ENCODE peak calls at places on chromosome 19, in six cellular contexts. A is GM13977; M is stomach; K is breast epithelium; Q is activated CD8-positive, alpha-beta T cell treated with anti-CD3 and anti-CD28 coated beads for 36 hours; I is lower lobe of right lung. B is an unnamed sample.

GRCh38 chr19:41218615-41219507 is at the start of gene AXL:
- DNase-seq in A (no peak), M (peak), K (peak), Q (no peak), I (peak), B (no peak)

GRCh38 chr19:18865973-18866799 is 29.8 kb downstream of the CERS1 start:
- DNase-seq in A (peak), M (peak), K (no peak), Q (peak), I (peak), B (peak)

GRCh38 chr19:43777163-43777700 is 3.5 kb downstream of the KCNN4 start:
- DNase-seq in A (peak), M (no peak), K (no peak), Q (peak), I (no peak), B (peak)

GRCh38 chr19:36113895-36114762 is 546 bp downstream of the POLR2I start:
- DNase-seq in A (no peak), M (peak), K (no peak), Q (peak), I (no peak), B (peak)

GRCh38 chr19:57655443-57655842 is 13.3 kb upstream of the ZSCAN4 start:
- DNase-seq in A (no peak), M (no peak), K (no peak), Q (no peak), I (no peak), B (no peak)

GRCh38 chr19:46728693-46729339 is 11.9 kb upstream of the PRKD2 start:
- DNase-seq in A (peak), M (peak), K (no peak), Q (peak), I (peak), B (peak)

GRCh38 chr19:29375429-29376093 is 150.2 kb upstream of the VSTM2B start:
- DNase-seq in A (no peak), M (peak), K (no peak), Q (no peak), I (peak), B (no peak)

GRCh38 chr19:55172741-55173140 is 6.3 kb upstream of the DNAAF3 start:
- DNase-seq in A (no peak), M (no peak), K (no peak), Q (no peak), I (no peak), B (no peak)

GRCh38 chr19:18253716-18254115 is 20.5 kb downstream of the IQCN start:
- DNase-seq in A (no peak), M (peak), K (no peak), Q (no peak), I (peak), B (no peak)

GRCh38 chr19:49106648-49107135 is 7.5 kb upstream of the LIN7B start:
- DNase-seq in A (no peak), M (peak), K (no peak), Q (peak), I (peak), B (peak)

GRCh38 chr19:53945441-53945840 is 17.3 kb upstream of the CACNG8 start:
- DNase-seq in A (no peak), M (no peak), K (no peak), Q (no peak), I (no peak), B (no peak)

DNA sequence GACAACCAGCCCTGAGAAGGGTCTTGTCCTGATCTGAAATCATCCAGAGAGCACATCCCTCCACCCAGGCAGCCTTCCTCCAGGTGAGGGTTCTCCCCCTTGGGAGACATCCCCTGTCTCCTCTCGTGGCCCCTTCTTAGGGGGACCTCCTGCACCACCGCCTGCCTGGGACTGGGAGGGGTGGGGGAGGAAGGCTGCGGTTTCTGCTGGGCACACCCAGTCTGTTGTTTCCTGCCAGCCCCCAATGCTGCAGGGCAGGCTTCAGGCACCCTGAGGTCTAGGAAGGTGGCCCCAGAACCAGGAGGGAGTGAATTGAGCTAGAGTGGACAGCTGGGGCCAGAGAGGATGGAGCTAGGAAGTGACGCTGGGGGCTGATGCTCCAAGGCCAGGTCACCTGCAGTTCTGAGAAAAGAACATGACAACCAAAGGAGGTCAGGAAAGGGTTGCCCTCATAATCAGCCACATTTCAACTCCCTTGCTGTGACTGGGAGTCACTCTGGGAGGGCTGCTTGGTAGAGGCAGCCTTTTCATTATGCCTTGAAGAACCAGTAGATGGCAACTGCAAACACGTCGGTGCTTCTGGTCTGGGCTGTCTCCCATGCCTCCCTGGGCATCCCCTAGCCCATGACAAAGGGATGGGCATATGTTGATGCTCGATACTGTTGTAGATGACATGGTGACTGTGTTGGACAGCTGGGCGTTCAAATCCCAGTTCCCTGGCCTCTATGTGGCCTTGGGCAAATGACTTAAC is 1.4 kb downstream of the ARHGEF18 start:
- DNase-seq in A (peak), M (no peak), K (no peak), Q (peak), I (no peak), B (peak)
- TF ChIP-seq CTCF in A (no peak), M (no peak), K (no peak), Q (no peak), I (no peak), B (no peak)

GRCh38 chr19:2579678-2580280 is 103.9 kb downstream of the GADD45B start:
- DNase-seq in A (no peak), M (no peak), K (no peak), Q (no peak), I (no peak), B (no peak)
- TF ChIP-seq CTCF in A (no peak), M (no peak), K (no peak), Q (peak), I (no peak), B (no peak)

GRCh38 chr19:4504874-4505569 is 13.3 kb downstream of the PLIN4 start:
- DNase-seq in A (no peak), M (no peak), K (no peak), Q (no peak), I (no peak), B (no peak)

GRCh38 chr19:4505570-4506448 is 12.5 kb downstream of the PLIN4 start:
- DNase-seq in A (no peak), M (no peak), K (no peak), Q (no peak), I (no peak), B (no peak)

GRCh38 chr19:4507150-4507452 is 11.2 kb downstream of the PLIN4 start:
- DNase-seq in A (no peak), M (no peak), K (no peak), Q (no peak), I (no peak), B (no peak)

GRCh38 chr19:4507804-4508203 is 10.5 kb downstream of the PLIN4 start:
- DNase-seq in A (no peak), M (no peak), K (no peak), Q (no peak), I (no peak), B (no peak)

DNA sequence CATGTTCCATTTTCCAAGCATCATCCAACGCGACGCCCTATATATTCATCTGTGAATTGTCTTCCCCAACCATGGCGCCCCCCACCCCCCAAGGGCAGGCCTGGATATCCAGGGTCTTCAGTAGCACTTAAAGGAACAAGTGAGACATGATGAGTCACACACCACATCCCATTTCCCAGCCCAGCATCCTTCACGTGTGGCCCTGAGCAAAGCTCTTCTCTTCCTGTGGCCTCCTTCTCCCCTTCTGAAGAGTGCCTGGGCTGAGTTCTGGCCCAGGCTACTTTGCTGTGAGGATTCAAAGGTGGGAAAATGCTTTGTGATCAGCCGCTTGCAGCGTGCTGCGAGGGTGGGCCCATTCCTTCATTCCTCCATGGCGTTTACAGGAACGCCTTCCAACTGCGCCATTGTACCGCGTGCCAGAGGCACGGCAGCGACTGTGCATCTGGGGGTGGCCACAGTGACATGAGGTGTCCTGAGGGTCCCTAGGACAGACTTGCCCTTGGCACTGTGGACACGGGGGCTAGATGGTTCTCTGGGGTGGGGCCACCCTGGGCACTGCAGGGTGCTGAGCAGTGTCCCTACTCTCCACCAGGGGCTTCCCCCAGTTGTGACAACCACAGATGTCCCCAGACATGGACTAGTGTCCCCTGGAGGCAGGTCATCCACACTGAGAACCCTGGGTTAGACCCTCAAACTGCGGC is 11.7 kb downstream of the PLIN4 start:
- DNase-seq in A (no peak), M (no peak), K (no peak), Q (peak), I (no peak), B (no peak)
- TF ChIP-seq CTCF in A (no peak), M (no peak), K (no peak), Q (no peak), I (no peak), B (no peak)

DNA sequence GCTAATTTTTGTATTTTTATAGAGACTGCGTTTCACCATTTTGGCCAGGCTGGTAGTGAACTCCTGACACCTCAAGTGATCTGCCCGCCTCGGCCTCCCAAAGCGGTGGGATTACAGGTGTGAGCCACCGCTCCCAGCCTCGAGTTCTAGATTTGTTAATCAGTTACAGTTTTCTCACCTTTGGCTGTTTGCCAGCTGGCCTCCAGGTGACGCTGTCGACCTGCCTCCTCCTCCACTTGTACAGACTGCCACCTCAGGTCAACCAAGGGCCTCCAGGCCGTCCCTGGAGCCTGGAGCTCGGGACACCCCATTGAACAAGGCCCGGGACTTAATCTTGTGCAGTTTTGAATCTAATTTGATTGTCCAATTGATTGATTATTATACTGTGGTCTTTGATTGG is 45.5 kb downstream of the IER2 start:
- DNase-seq in A (peak), M (peak), K (no peak), Q (peak), I (peak), B (peak)
- TF ChIP-seq CTCF in A (peak), M (no peak), K (no peak), Q (peak), I (peak), B (peak)

GRCh38 chr19:2197270-2197669 is 33.5 kb downstream of the DOT1L start:
- DNase-seq in A (no peak), M (no peak), K (no peak), Q (no peak), I (no peak), B (no peak)

GRCh38 chr19:2199861-2200623 is 36.1 kb downstream of the PLEKHJ1 start:
- DNase-seq in A (no peak), M (no peak), K (no peak), Q (no peak), I (no peak), B (no peak)

GRCh38 chr19:2201473-2202148 is 34.5 kb downstream of the PLEKHJ1 start:
- DNase-seq in A (no peak), M (no peak), K (no peak), Q (no peak), I (no peak), B (no peak)

GRCh38 chr19:2198317-2198716 is 34.6 kb downstream of the DOT1L start:
- DNase-seq in A (no peak), M (no peak), K (no peak), Q (no peak), I (no peak), B (no peak)

DNA sequence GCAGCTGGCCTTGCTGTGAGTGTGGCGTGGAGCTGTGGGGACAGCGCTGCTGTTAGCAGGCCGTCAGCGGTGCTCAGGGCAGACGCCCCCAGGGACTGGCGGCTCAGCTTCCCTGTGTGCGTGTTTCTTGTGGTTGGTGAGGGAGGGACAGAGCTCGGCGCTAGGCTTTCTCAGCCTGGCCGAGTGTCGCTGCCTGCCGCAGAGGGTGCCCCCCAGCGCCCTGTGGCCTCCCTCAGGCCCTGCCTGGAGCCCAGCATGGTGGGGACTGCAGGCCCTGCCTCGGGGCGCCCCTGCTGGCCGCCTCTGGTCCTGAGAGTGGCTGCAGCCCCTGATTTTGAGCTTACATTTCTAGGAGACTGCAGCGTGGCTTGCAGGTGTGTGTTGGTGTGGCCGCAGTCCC is 35.5 kb downstream of the DOT1L start:
- DNase-seq in A (no peak), M (no peak), K (no peak), Q (no peak), I (no peak), B (peak)
- TF ChIP-seq CTCF in A (peak), M (no peak), K (no peak), Q (no peak), I (no peak), B (peak)

GRCh38 chr19:625257-625656 is 8.1 kb downstream of the POLRMT start:
- DNase-seq in A (no peak), M (no peak), K (no peak), Q (no peak), I (no peak), B (no peak)

GRCh38 chr19:623175-623916 is 10.0 kb downstream of the POLRMT start:
- DNase-seq in A (no peak), M (no peak), K (no peak), Q (no peak), I (no peak), B (no peak)

GRCh38 chr19:622666-623065 is 10.7 kb downstream of the POLRMT start:
- DNase-seq in A (no peak), M (no peak), K (no peak), Q (no peak), I (no peak), B (no peak)

GRCh38 chr19:624433-625109 is 8.8 kb downstream of the POLRMT start:
- DNase-seq in A (no peak), M (no peak), K (no peak), Q (no peak), I (no peak), B (no peak)

DNA sequence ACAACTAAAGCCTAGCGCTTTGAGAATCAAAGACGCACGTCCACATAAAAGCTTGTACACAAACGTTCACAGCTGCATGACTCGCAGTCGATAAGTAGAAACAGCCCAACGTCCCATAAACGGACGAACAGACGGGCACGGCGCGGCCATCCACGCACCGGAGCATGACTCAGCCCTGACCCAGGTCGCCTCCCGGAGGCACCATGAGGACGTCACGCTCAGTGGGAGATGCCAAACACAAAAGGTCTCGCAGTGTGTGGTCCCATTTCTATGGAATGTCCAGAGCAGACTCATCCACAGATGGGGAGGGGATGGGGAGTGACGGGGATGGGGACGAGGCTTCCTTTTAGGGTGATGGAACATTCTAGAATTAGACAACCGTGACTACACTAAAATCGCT is 9.4 kb downstream of the POLRMT start:
- DNase-seq in A (no peak), M (no peak), K (no peak), Q (no peak), I (no peak), B (no peak)
- TF ChIP-seq CTCF in A (no peak), M (no peak), K (no peak), Q (no peak), I (no peak), B (no peak)